ENCODE peak calls at places on chromosomes 6 and 20, in seven cellular contexts. X, V, Y, F, O, A and Z are unnamed samples.

GRCh38 chr6:13859871-13860555 is 45.7 kb upstream of the MCUR1 start:
- DNase-seq in O (no peak), A (peak; percentile 8), X (no peak), Y (no peak), V (no peak), F (no peak), Z (peak; percentile 25)

GRCh38 chr6:111983197-111983596 is 70.7 kb upstream of the CCN6 start:
- DNase-seq in Y (no peak), O (no peak), V (no peak), X (no peak), F (no peak), A (no peak), Z (no peak)

GRCh38 chr6:37938909-37939308 is 119.4 kb downstream of the ZFAND3 start:
- DNase-seq in Y (no peak), O (no peak), V (no peak), A (no peak), X (no peak), F (no peak), Z (no peak)

GRCh38 chr20:51480507-51481270 is 61.8 kb downstream of the NFATC2 start:
- DNase-seq in A (no peak), F (no peak), O (no peak), Y (no peak), X (no peak), V (no peak), Z (no peak)

GRCh38 chr6:152642578-152643375 is 5.6 kb upstream of the SYNE1 start:
- DNase-seq in F (peak; percentile 4), X (peak; percentile 92), V (peak; percentile 87), A (peak; percentile 67), O (peak; percentile 33), Y (peak; percentile 67), Z (peak; percentile 75)

GRCh38 chr6:100726741-100727140 is 154.4 kb downstream of the ASCC3 start:
- DNase-seq in Y (no peak), A (no peak), F (no peak), O (no peak), X (no peak), V (no peak), Z (no peak)

GRCh38 chr6:144482142-144482541 is 197.0 kb downstream of the UTRN start:
- DNase-seq in X (peak; percentile 84), V (peak; percentile 90), A (peak; percentile 68), O (peak; percentile 54), Y (peak; percentile 75), F (peak; percentile 49), Z (peak; percentile 70)

GRCh38 chr20:49867453-49868215 is 47.7 kb downstream of the SPATA2 start:
- DNase-seq in A (no peak), Y (no peak), X (peak; percentile 63), F (no peak), O (no peak), V (no peak), Z (no peak)

GRCh38 chr20:62918137-62918536 is 8.2 kb downstream of the DIDO1 start:
- DNase-seq in V (peak; percentile 59), A (no peak), Y (no peak), X (no peak), O (no peak), F (no peak), Z (no peak)
- H3K4me3 ChIP-seq in V (no peak overlapping the region), A (no peak overlapping the region), Y (no peak overlapping the region), X (no peak overlapping the region), O (no peak overlapping the region), F (peak overlapping the region; percentile 49), Z (no peak overlapping the region)

DNA sequence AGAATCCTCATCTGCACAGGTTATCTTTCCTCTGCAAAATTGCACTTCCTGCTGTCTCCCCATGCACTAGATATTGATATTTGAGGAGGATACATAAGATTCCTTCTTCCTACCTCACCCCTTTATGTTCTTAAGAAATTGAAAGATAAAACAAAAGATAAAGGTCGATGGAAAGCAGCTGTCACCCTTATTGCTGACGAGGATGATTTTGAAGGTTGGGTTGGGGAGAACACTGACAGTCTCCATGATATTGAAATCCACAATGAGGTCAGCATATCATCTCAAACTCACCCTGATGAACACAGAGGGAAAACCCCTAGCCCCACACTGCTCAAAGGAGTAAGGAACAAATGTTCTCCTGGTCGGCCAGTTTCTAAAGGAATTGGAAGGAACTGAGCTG is 110.6 kb upstream of the FUT9 start:
- DNase-seq in F (no peak), Y (no peak), O (no peak), V (no peak), X (no peak), A (no peak), Z (no peak)
- H3K27ac ChIP-seq in F (no peak overlapping the region), Y (no peak overlapping the region), O (no peak overlapping the region), V (no peak overlapping the region), X (no peak overlapping the region), A (no peak overlapping the region), Z (no peak overlapping the region)

GRCh38 chr20:32973077-32973717 is 31.0 kb downstream of the SUN5 start:
- DNase-seq in X (peak; percentile 59), V (no peak), Y (no peak), F (no peak), A (no peak), O (no peak), Z (no peak)
- H3K4me3 ChIP-seq in X (no peak overlapping the region), V (no peak overlapping the region), Y (peak overlapping the region; percentile 55), F (peak overlapping the region; percentile 36), A (no peak overlapping the region), O (no peak overlapping the region), Z (no peak overlapping the region)

DNA sequence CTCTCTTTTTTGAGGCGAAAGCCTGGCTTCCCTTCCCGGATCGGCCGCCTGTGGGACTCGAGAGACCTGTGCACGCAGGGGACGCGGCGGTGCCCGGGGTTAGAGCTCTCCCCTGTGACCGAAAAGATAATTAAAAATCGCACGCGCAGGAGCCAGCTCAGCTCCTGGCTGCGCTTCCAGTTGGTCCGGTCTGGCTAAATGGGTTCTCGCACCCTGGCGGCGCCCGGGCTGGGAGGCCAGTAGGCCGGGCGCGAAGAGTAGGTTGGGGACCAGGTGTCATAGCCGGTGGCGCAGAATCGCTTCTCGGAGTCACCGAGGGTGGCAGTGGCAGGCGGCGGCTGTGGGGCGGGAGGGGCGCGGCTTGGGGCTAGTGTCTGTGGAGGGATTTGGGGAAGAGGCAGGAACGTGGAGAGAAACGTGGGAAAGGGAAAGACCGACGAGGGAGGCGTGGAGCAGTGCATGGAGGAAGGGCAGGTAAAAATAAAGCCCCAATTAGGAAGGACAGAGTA is 41.9 kb upstream of the SUPT3H start:
- DNase-seq in V (no peak), F (peak; percentile 13), Y (peak; percentile 33), X (peak; percentile 79), O (peak; percentile 24), A (peak; percentile 92), Z (peak; percentile 71)
- H3K27ac ChIP-seq in V (no peak overlapping the region), F (peak overlapping the region; percentile 43), Y (no peak overlapping the region), X (no peak overlapping the region), O (no peak overlapping the region), A (no peak overlapping the region), Z (no peak overlapping the region)

GRCh38 chr6:50711686-50712085 is 1.6 kb upstream of the TFAP2D start:
- DNase-seq in O (no peak), V (no peak), X (no peak), A (no peak), F (no peak), Y (no peak), Z (no peak)
- H3K4me3 ChIP-seq in O (no peak overlapping the region), V (no peak overlapping the region), X (no peak overlapping the region), A (no peak overlapping the region), F (no peak overlapping the region), Y (no peak overlapping the region), Z (no peak overlapping the region)

GRCh38 chr6:41601248-41601549 is 37.1 kb upstream of the MDFI start:
- DNase-seq in A (no peak), O (no peak), F (no peak), X (no peak), V (no peak), Y (no peak), Z (no peak)

GRCh38 chr6:41602864-41603608 is 35.2 kb upstream of the MDFI start:
- DNase-seq in V (peak; percentile 94), O (peak; percentile 76), A (peak; percentile 97), F (peak; percentile 45), X (peak; percentile 93), Y (peak; percentile 43), Z (peak; percentile 79)

GRCh38 chr6:41604006-41604405 is 34.3 kb upstream of the MDFI start:
- DNase-seq in X (no peak), Y (no peak), V (no peak), O (no peak), A (no peak), F (no peak), Z (no peak)

GRCh38 chr6:41600499-41601247 is 37.6 kb upstream of the MDFI start:
- DNase-seq in F (no peak), O (no peak), A (no peak), Y (no peak), X (no peak), V (no peak), Z (no peak)

DNA sequence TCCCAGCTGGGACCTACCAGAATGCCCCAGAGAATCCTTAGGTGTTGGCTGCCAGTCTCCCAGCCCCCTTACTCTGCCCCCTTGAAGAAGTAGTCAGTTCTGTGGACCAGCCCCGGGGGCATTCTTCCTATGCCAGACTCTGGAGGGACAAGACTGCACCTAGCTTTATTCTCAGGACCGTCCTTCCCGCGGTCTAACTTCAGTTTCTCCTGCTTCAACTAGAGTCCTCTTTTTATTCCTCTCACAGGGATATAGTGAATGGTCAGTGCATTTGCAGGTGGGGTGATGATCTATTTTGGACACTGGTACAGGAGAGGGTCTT is 35.9 kb upstream of the MDFI start:
- DNase-seq in V (no peak), O (no peak), F (no peak), X (no peak), A (no peak), Y (no peak), Z (no peak)
- H3K27ac ChIP-seq in V (peak overlapping the region; percentile 23), O (no peak overlapping the region), F (no peak overlapping the region), X (no peak overlapping the region), A (peak overlapping the region; percentile 43), Y (no peak overlapping the region), Z (no peak overlapping the region)

DNA sequence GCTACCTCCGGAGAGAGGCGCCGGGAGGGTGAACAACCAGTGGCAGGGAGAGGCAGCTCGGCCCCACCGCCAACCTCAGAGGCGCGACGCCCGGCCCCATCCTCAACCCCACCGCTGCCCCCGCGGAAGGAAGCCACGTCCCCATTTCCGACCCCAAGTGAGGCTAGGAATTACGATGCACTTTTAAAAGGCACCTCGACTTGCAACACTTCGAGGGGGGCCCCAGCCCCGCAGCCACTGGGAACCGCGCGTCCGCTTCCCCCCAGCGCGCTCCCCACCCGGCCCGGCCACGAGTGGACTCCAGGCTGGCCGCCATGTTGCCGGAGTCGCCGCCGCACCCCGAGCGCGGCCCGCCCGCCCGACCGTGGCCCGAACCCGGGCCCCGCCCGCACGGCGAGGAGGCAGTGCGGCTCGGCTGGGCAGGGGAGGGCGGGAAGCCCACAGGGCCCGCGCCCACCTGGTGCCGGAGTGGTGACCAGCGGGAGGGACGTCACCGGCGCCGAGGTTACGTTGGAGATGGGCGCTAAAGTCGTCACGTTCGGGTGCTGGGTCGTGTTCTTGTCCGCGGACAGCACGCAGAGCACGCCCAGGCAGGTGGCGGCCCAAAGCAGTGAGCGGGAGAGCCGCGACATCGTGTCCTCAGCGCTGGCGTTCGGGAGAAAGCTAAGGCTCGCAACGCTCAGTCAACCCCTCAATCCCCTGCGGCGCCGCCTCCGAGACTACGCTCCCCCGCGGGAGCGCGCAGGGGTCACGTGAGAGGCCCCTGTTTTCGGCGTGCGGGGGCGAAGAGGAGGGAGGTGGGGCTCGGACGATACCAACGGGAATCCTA is at the start of gene CD164:
- DNase-seq in A (peak; percentile 95), O (peak; percentile 92), Y (peak; percentile 96), X (peak; percentile 97), V (peak; percentile 97), F (peak; percentile 59), Z (peak; percentile 96)
- H3K4me3 ChIP-seq in A (peak within 1 kb of the TSS; percentile 97), O (peak within 1 kb of the TSS; percentile 83), Y (peak within 1 kb of the TSS; percentile 97), X (peak within 1 kb of the TSS; percentile 75), V (peak within 1 kb of the TSS; percentile 85), F (peak within 1 kb of the TSS; percentile 61), Z (peak within 1 kb of the TSS; percentile 91)

GRCh38 chr6:160239929-160240690 is 18.5 kb downstream of the SLC22A2 start:
- DNase-seq in F (no peak), O (no peak), V (no peak), A (no peak), Y (no peak), X (peak; percentile 69), Z (no peak)
- H3K27ac ChIP-seq in F (no peak overlapping the region), O (no peak overlapping the region), V (no peak overlapping the region), A (no peak overlapping the region), Y (no peak overlapping the region), X (peak overlapping the region; percentile 85), Z (no peak overlapping the region)